ENCODE peak calls at places on chromosomes 2 and 18, in seven cellular contexts. J, V, M, L, B, D and R are unnamed samples.

GRCh38 chr2:201419057-201419635 is 32.1 kb downstream of the TRAK2 start:
- DNase-seq in J (no peak), V (no peak), M (no peak), L (peak), B (no peak), D (no peak), R (no peak)

GRCh38 chr2:237495521-237496117 is 8.6 kb downstream of the MLPH start:
- DNase-seq in J (no peak), V (no peak), M (no peak), L (no peak), B (no peak), D (no peak), R (no peak)

GRCh38 chr2:111897924-111898702 is at the start of gene MERTK:
- DNase-seq in J (no peak), V (peak), M (peak), L (peak), B (peak), D (peak), R (peak)

GRCh38 chr2:234747032-234747431 is 204.8 kb upstream of the SH3BP4 start:
- DNase-seq in J (no peak), V (no peak), M (no peak), L (no peak), B (no peak), D (no peak), R (no peak)

GRCh38 chr2:74919827-74920226 is 38.6 kb upstream of the POLE4 start:
- DNase-seq in J (peak), V (peak), M (peak), L (peak), B (peak), D (peak), R (peak)

GRCh38 chr2:108927936-108928659 is 60.9 kb downstream of the EDAR start:
- DNase-seq in J (no peak), V (no peak), M (no peak), L (peak), B (peak), D (peak), R (no peak)

GRCh38 chr2:10620481-10620880 is 69.3 kb downstream of the NOL10 start:
- DNase-seq in J (no peak), V (no peak), M (no peak), L (peak), B (no peak), D (no peak), R (no peak)

GRCh38 chr2:33236457-33236856 is 240.0 kb upstream of the RASGRP3 start:
- DNase-seq in J (no peak), V (no peak), M (no peak), L (peak), B (no peak), D (no peak), R (no peak)

GRCh38 chr2:85744771-85745601 is 8.8 kb upstream of the ATOH8 start:
- DNase-seq in J (no peak), V (peak), M (no peak), L (peak), B (no peak), D (no peak), R (no peak)

GRCh38 chr18:63553117-63553516 is 10.9 kb downstream of the SERPINB12 start:
- DNase-seq in J (no peak), V (no peak), M (no peak), L (peak), B (no peak), D (no peak), R (no peak)

GRCh38 chr18:70333757-70334156 is 44.9 kb downstream of the SOCS6 start:
- DNase-seq in J (no peak), V (no peak), M (no peak), L (peak), B (no peak), D (no peak), R (no peak)

GRCh38 chr2:149489452-149489851 is 98.1 kb downstream of the MMADHC start:
- DNase-seq in J (no peak), V (no peak), M (no peak), L (no peak), B (no peak), D (no peak), R (no peak)

GRCh38 chr2:96097951-96098823 is 18.2 kb downstream of the ADRA2B start:
- DNase-seq in J (no peak), V (peak), M (no peak), L (no peak), B (no peak), D (no peak), R (no peak)

GRCh38 chr18:50816767-50817166 is 3.0 kb downstream of the MRO start:
- DNase-seq in J (no peak), V (no peak), M (no peak), L (no peak), B (no peak), D (no peak), R (no peak)

GRCh38 chr2:153871231-153872221 is at the start of gene GALNT13:
- DNase-seq in J (no peak), V (peak), M (no peak), L (peak), B (peak), D (no peak), R (no peak)

GRCh38 chr2:68901199-68901515 is 30.0 kb upstream of the BMP10 start:
- DNase-seq in J (no peak), V (no peak), M (no peak), L (peak), B (no peak), D (no peak), R (no peak)

GRCh38 chr2:239305222-239305575 is 95.6 kb downstream of the HDAC4 start:
- DNase-seq in J (no peak), V (no peak), M (no peak), L (no peak), B (no peak), D (no peak), R (no peak)

GRCh38 chr2:74813201-74813600 is 20.7 kb upstream of the HK2 start:
- DNase-seq in J (no peak), V (no peak), M (no peak), L (no peak), B (no peak), D (no peak), R (no peak)

GRCh38 chr2:109243526-109244425 is 114.8 kb downstream of the SH3RF3 start:
- DNase-seq in J (no peak), V (no peak), M (no peak), L (no peak), B (no peak), D (no peak), R (no peak)

GRCh38 chr2:146312899-146313298 is 1531.9 kb upstream of the ACVR2A start:
- DNase-seq in J (no peak), V (no peak), M (no peak), L (peak), B (no peak), D (no peak), R (no peak)

GRCh38 chr2:174038472-174038871 is 73.3 kb upstream of the SP3 start:
- DNase-seq in J (no peak), V (no peak), M (no peak), L (no peak), B (no peak), D (no peak), R (no peak)

GRCh38 chr2:200655918-200656580 is 70.2 kb downstream of the AOX1 start:
- DNase-seq in J (no peak), V (no peak), M (no peak), L (no peak), B (no peak), D (no peak), R (no peak)

GRCh38 chr2:134375935-134376334 is 122.1 kb downstream of the MGAT5 start:
- DNase-seq in J (no peak), V (no peak), M (no peak), L (peak), B (peak), D (no peak), R (no peak)

GRCh38 chr18:2883137-2883671 is 36.4 kb downstream of the EMILIN2 start:
- DNase-seq in J (peak), V (no peak), M (peak), L (no peak), B (no peak), D (no peak), R (peak)

GRCh38 chr2:84796798-84797197 is 84.1 kb downstream of the TRABD2A start:
- DNase-seq in J (no peak), V (no peak), M (no peak), L (no peak), B (no peak), D (no peak), R (no peak)